ENCODE peak calls at places on chromosomes 16 and 17, in six cellular contexts. C is breast epithelium, R is left ventricle myocardium inferior, X is brain microvascular endothelial cell, F is cardiac muscle cell, T is ovary. L is an unnamed sample.

GRCh38 chr16:2968368-2968737 is 795 bp upstream of the PAQR4 start:
- DNase-seq in R (no peak), X (no peak), C (no peak), T (no peak), F (no peak), L (no peak)

GRCh38 chr16:27214084-27214961 is 11.0 kb downstream of the KDM8 start:
- DNase-seq in X (no peak), T (no peak), F (no peak), R (no peak), C (no peak), L (no peak)

GRCh38 chr16:30131869-30132475 is 9.0 kb upstream of the MAPK3 start:
- DNase-seq in F (no peak), X (no peak), C (no peak), R (no peak), T (no peak), L (no peak)

GRCh38 chr16:26019885-26020284 is 328.1 kb downstream of the HS3ST4 start:
- DNase-seq in C (no peak), T (no peak), F (peak; percentile 8), R (no peak), X (no peak), L (no peak)

GRCh38 chr16:68233835-68234187 is 2.1 kb downstream of the ESRP2 start:
- DNase-seq in C (no peak), X (no peak), F (no peak), T (no peak), R (no peak), L (peak; percentile 14)

GRCh38 chr17:64226132-64226531 is 36.9 kb downstream of the TEX2 start:
- DNase-seq in F (no peak), C (no peak), T (no peak), R (no peak), X (no peak), L (no peak)

GRCh38 chr16:71883849-71884638 is at the start of gene ZNF821:
- DNase-seq in X (peak; percentile 51), T (peak; percentile 84), R (peak; percentile 82), F (peak; percentile 97), C (peak; percentile 72), L (peak; percentile 74)

GRCh38 chr16:79836129-79836528 is 235.6 kb upstream of the MAF start:
- DNase-seq in C (no peak), T (no peak), R (no peak), X (no peak), F (no peak), L (no peak)

GRCh38 chr17:73706428-73706827 is 62.2 kb upstream of the SDK2 start:
- DNase-seq in T (no peak), X (no peak), F (no peak), R (no peak), C (no peak), L (no peak)

GRCh38 chr16:20280259-20280658 is 47.1 kb downstream of the GP2 start:
- DNase-seq in F (no peak), R (no peak), C (no peak), T (no peak), X (no peak), L (no peak)

GRCh38 chr16:68447721-68448359 is 468 bp downstream of the SMPD3 start:
- DNase-seq in F (no peak), X (no peak), T (no peak), R (no peak), C (no peak), L (no peak)

GRCh38 chr16:29696881-29697331 is 17.9 kb downstream of the QPRT start:
- DNase-seq in C (no peak), R (no peak), F (no peak), T (no peak), X (no peak), L (no peak)

GRCh38 chr17:64683791-64684190 is 21.7 kb upstream of the SMURF2 start:
- DNase-seq in T (no peak), R (no peak), F (no peak), X (peak; percentile 61), C (no peak), L (no peak)

GRCh38 chr16:69761983-69762842 is at the start of gene WWP2:
- DNase-seq in C (peak; percentile 77), X (peak; percentile 21), T (peak; percentile 72), F (peak; percentile 90), R (peak; percentile 72), L (peak; percentile 26)

GRCh38 chr17:51434434-51435170 is 174.3 kb downstream of the UTP18 start:
- DNase-seq in T (no peak), F (no peak), C (no peak), X (no peak), R (no peak), L (no peak)

GRCh38 chr17:77427471-77427991 is 286.8 kb downstream of the SEC14L1 start:
- DNase-seq in R (peak; percentile 66), C (no peak), F (no peak), T (peak; percentile 87), X (peak; percentile 81), L (no peak)

GRCh38 chr16:71637398-71637797 is 11.4 kb downstream of the MARVELD3 start:
- DNase-seq in R (no peak), X (peak; percentile 90), F (peak; percentile 26), C (no peak), T (no peak), L (no peak)

GRCh38 chr16:685967-686366 is 1.8 kb upstream of the JMJD8 start:
- DNase-seq in X (no peak), R (no peak), F (peak; percentile 52), T (peak; percentile 29), C (no peak), L (peak; percentile 39)

GRCh38 chr17:54749157-54749556 is 151.5 kb upstream of the TOM1L1 start:
- DNase-seq in R (no peak), T (no peak), C (no peak), F (no peak), X (no peak), L (no peak)
- H3K4me3 ChIP-seq in R (no peak overlapping the region), T (no peak overlapping the region), C (no peak overlapping the region), F (no peak overlapping the region), X (no peak overlapping the region), L (no peak overlapping the region)

DNA sequence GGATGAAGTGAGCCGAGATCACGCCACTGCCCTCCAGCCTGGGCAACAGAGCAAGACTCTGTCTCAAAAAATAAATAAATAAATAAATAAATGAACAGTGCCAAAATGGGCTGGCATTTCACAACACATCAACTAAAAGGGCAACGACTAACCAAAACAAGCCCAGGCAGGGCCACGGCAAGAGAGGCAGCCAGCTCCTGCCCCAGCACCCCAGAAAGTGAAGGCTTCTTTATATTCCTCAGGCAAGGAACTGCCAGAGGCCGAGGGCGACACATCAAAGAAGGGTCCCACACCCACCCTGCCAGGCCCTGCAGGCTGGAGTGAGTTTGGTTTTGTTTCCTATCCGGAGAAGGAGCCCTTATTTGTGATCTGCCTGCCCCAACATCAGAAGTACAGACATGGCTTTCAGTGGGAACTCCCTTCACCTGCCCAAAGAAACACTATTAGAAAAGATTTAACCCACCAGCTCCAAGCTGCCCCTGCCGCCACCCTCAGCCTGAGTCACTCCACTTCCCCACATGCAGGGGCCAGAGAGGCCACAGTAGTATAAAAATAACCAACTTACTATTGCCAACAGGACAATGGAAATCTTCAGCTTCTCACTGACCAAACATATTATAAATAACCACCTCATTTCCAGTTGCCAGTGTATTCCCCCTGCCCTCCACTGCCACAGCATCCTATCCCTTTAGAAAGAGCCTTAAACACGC is 8.0 kb downstream of the FBXO31 start:
- DNase-seq in X (no peak), F (no peak), C (no peak), T (no peak), R (no peak), L (peak; percentile 71)
- H3K4me3 ChIP-seq in X (no peak overlapping the region), F (no peak overlapping the region), C (no peak overlapping the region), T (no peak overlapping the region), R (peak overlapping the region; percentile 23), L (peak overlapping the region; percentile 41)

GRCh38 chr17:71080937-71081336 is 911.6 kb downstream of the KCNJ2 start:
- DNase-seq in X (no peak), F (no peak), R (no peak), C (no peak), T (no peak), L (no peak)
- H3K4me3 ChIP-seq in X (no peak overlapping the region), F (no peak overlapping the region), R (no peak overlapping the region), C (no peak overlapping the region), T (no peak overlapping the region), L (no peak overlapping the region)

GRCh38 chr16:13390093-13390985 is 488.9 kb downstream of the SHISA9 start:
- DNase-seq in C (no peak), X (no peak), T (no peak), F (peak; percentile 53), R (no peak), L (no peak)
- H3K4me3 ChIP-seq in C (no peak overlapping the region), X (no peak overlapping the region), T (no peak overlapping the region), F (no peak overlapping the region), R (no peak overlapping the region), L (no peak overlapping the region)

L was measured in gastrocnemius medialis.